ENCODE peak calls at places on chromosome 1, in eight cellular contexts. One of them, this sample, is unnamed.

GRCh38 chr1:200154069-200154767 is 126.7 kb downstream of the NR5A2 start:
- DNase-seq in activated CD8-positive, alpha-beta T cell treated with anti-CD3 and anti-CD28 coated beads for 36 hours: peak
- DNase-seq in mammary epithelial cell: peak
- DNase-seq in PC-9: no peak
- DNase-seq in fibroblast of pulmonary artery: peak
- DNase-seq in LoVo: no peak
- DNase-seq in WTC11: no peak
- DNase-seq in GDM1: peak
- DNase-seq in this sample: peak

GRCh38 chr1:198472123-198472522 is 68.4 kb downstream of the ATP6V1G3 start:
- DNase-seq in WTC11: peak
- DNase-seq in activated CD8-positive, alpha-beta T cell treated with anti-CD3 and anti-CD28 coated beads for 36 hours: no peak
- DNase-seq in LoVo: no peak
- DNase-seq in mammary epithelial cell: no peak
- DNase-seq in PC-9: no peak
- DNase-seq in GDM1: no peak
- DNase-seq in fibroblast of pulmonary artery: no peak
- DNase-seq in this sample: no peak

GRCh38 chr1:233217832-233218231 is 77.7 kb downstream of the PCNX2 start:
- DNase-seq in PC-9: no peak
- DNase-seq in mammary epithelial cell: no peak
- DNase-seq in GDM1: no peak
- DNase-seq in LoVo: no peak
- DNase-seq in WTC11: no peak
- DNase-seq in activated CD8-positive, alpha-beta T cell treated with anti-CD3 and anti-CD28 coated beads for 36 hours: no peak
- DNase-seq in fibroblast of pulmonary artery: no peak
- DNase-seq in this sample: no peak

GRCh38 chr1:7278827-7279752 is 492.0 kb upstream of the VAMP3 start:
- DNase-seq in PC-9: no peak
- DNase-seq in GDM1: no peak
- DNase-seq in fibroblast of pulmonary artery: no peak
- DNase-seq in mammary epithelial cell: no peak
- DNase-seq in activated CD8-positive, alpha-beta T cell treated with anti-CD3 and anti-CD28 coated beads for 36 hours: no peak
- DNase-seq in LoVo: no peak
- DNase-seq in WTC11: no peak
- DNase-seq in this sample: no peak

GRCh38 chr1:46134660-46135331 is 2.4 kb upstream of the PIK3R3 start:
- DNase-seq in WTC11: no peak
- DNase-seq in PC-9: peak
- DNase-seq in activated CD8-positive, alpha-beta T cell treated with anti-CD3 and anti-CD28 coated beads for 36 hours: peak
- DNase-seq in GDM1: no peak
- DNase-seq in mammary epithelial cell: peak
- DNase-seq in LoVo: peak
- DNase-seq in fibroblast of pulmonary artery: peak
- DNase-seq in this sample: peak

GRCh38 chr1:107486365-107486764 is 345.5 kb downstream of the NTNG1 start:
- DNase-seq in mammary epithelial cell: no peak
- DNase-seq in fibroblast of pulmonary artery: no peak
- DNase-seq in activated CD8-positive, alpha-beta T cell treated with anti-CD3 and anti-CD28 coated beads for 36 hours: no peak
- DNase-seq in WTC11: no peak
- DNase-seq in GDM1: no peak
- DNase-seq in LoVo: no peak
- DNase-seq in PC-9: no peak
- DNase-seq in this sample: peak

GRCh38 chr1:151062738-151063371 is 2.7 kb downstream of the MLLT11 start:
- DNase-seq in fibroblast of pulmonary artery: peak
- DNase-seq in WTC11: no peak
- DNase-seq in GDM1: no peak
- DNase-seq in activated CD8-positive, alpha-beta T cell treated with anti-CD3 and anti-CD28 coated beads for 36 hours: no peak
- DNase-seq in LoVo: no peak
- DNase-seq in PC-9: no peak
- DNase-seq in mammary epithelial cell: peak
- DNase-seq in this sample: peak

GRCh38 chr1:203117611-203118575 is 9.6 kb upstream of the ADORA1 start:
- DNase-seq in GDM1: no peak
- DNase-seq in mammary epithelial cell: peak
- DNase-seq in WTC11: peak
- DNase-seq in fibroblast of pulmonary artery: peak
- DNase-seq in activated CD8-positive, alpha-beta T cell treated with anti-CD3 and anti-CD28 coated beads for 36 hours: peak
- DNase-seq in PC-9: no peak
- DNase-seq in LoVo: peak
- DNase-seq in this sample: peak

GRCh38 chr1:21490774-21491482 is 18.3 kb upstream of the ALPL start:
- DNase-seq in LoVo: no peak
- DNase-seq in GDM1: peak
- DNase-seq in PC-9: peak
- DNase-seq in mammary epithelial cell: peak
- DNase-seq in fibroblast of pulmonary artery: peak
- DNase-seq in WTC11: peak
- DNase-seq in activated CD8-positive, alpha-beta T cell treated with anti-CD3 and anti-CD28 coated beads for 36 hours: peak
- DNase-seq in this sample: peak

GRCh38 chr1:18764362-18764761 is 95.1 kb downstream of the TAS1R2 start:
- DNase-seq in WTC11: no peak
- DNase-seq in mammary epithelial cell: no peak
- DNase-seq in PC-9: no peak
- DNase-seq in GDM1: no peak
- DNase-seq in activated CD8-positive, alpha-beta T cell treated with anti-CD3 and anti-CD28 coated beads for 36 hours: no peak
- DNase-seq in fibroblast of pulmonary artery: no peak
- DNase-seq in LoVo: no peak
- DNase-seq in this sample: no peak

GRCh38 chr1:222928212-222928611 is 113.4 kb downstream of the DISP1 start:
- DNase-seq in WTC11: peak
- DNase-seq in GDM1: no peak
- DNase-seq in fibroblast of pulmonary artery: peak
- DNase-seq in mammary epithelial cell: no peak
- DNase-seq in LoVo: no peak
- DNase-seq in PC-9: no peak
- DNase-seq in activated CD8-positive, alpha-beta T cell treated with anti-CD3 and anti-CD28 coated beads for 36 hours: no peak
- DNase-seq in this sample: peak

GRCh38 chr1:24257373-24257772 is 61.8 kb upstream of the GRHL3 start:
- DNase-seq in mammary epithelial cell: no peak
- DNase-seq in GDM1: no peak
- DNase-seq in activated CD8-positive, alpha-beta T cell treated with anti-CD3 and anti-CD28 coated beads for 36 hours: no peak
- DNase-seq in LoVo: no peak
- DNase-seq in fibroblast of pulmonary artery: no peak
- DNase-seq in PC-9: no peak
- DNase-seq in WTC11: no peak
- DNase-seq in this sample: no peak

GRCh38 chr1:239672256-239672655 is 285.9 kb downstream of the CHRM3 start:
- DNase-seq in fibroblast of pulmonary artery: no peak
- DNase-seq in mammary epithelial cell: no peak
- DNase-seq in LoVo: no peak
- DNase-seq in WTC11: no peak
- DNase-seq in activated CD8-positive, alpha-beta T cell treated with anti-CD3 and anti-CD28 coated beads for 36 hours: no peak
- DNase-seq in GDM1: no peak
- DNase-seq in PC-9: no peak
- DNase-seq in this sample: no peak

GRCh38 chr1:92478393-92478792 is 8.3 kb downstream of the GFI1 start:
- DNase-seq in GDM1: no peak
- DNase-seq in WTC11: no peak
- DNase-seq in fibroblast of pulmonary artery: no peak
- DNase-seq in activated CD8-positive, alpha-beta T cell treated with anti-CD3 and anti-CD28 coated beads for 36 hours: peak
- DNase-seq in LoVo: no peak
- DNase-seq in mammary epithelial cell: peak
- DNase-seq in PC-9: no peak
- DNase-seq in this sample: peak